ENCODE peak calls at places on chromosomes 2 and 18, in seven cellular contexts. One of them, this sample, is unnamed.

GRCh38 chr18:45837283-45838070 is 12.0 kb downstream of the SIGLEC15 start:
- DNase-seq in HEK293T: no peak
- DNase-seq in foreskin keratinocyte: no peak
- DNase-seq in NCI-H1105: no peak
- DNase-seq in non-pigmented ciliary epithelial cell: no peak
- DNase-seq in stimulated activated naive CD4-positive, alpha-beta T cell: peak
- DNase-seq in DMS79 treated with DMSO at 0.1 percent for 48 hours: peak
- DNase-seq in this sample: no peak

GRCh38 chr2:113167115-113167932 is 6.4 kb upstream of the PSD4 start:
- DNase-seq in HEK293T: peak
- DNase-seq in foreskin keratinocyte: no peak
- DNase-seq in NCI-H1105: no peak
- DNase-seq in non-pigmented ciliary epithelial cell: no peak
- DNase-seq in stimulated activated naive CD4-positive, alpha-beta T cell: peak
- DNase-seq in DMS79 treated with DMSO at 0.1 percent for 48 hours: no peak
- DNase-seq in this sample: no peak

GRCh38 chr18:61855127-61855991 is 37.4 kb downstream of the RNF152 start:
- DNase-seq in HEK293T: no peak
- DNase-seq in foreskin keratinocyte: no peak
- DNase-seq in NCI-H1105: no peak
- DNase-seq in non-pigmented ciliary epithelial cell: no peak
- DNase-seq in stimulated activated naive CD4-positive, alpha-beta T cell: no peak
- DNase-seq in DMS79 treated with DMSO at 0.1 percent for 48 hours: no peak
- DNase-seq in this sample: no peak

GRCh38 chr2:168028377-168028776 is 219.0 kb downstream of the STK39 start:
- DNase-seq in HEK293T: no peak
- DNase-seq in foreskin keratinocyte: no peak
- DNase-seq in NCI-H1105: no peak
- DNase-seq in non-pigmented ciliary epithelial cell: no peak
- DNase-seq in stimulated activated naive CD4-positive, alpha-beta T cell: no peak
- DNase-seq in DMS79 treated with DMSO at 0.1 percent for 48 hours: no peak
- DNase-seq in this sample: no peak

GRCh38 chr2:175965773-175966172 is 36.3 kb downstream of the LNPK start:
- DNase-seq in HEK293T: no peak
- DNase-seq in foreskin keratinocyte: no peak
- DNase-seq in NCI-H1105: no peak
- DNase-seq in non-pigmented ciliary epithelial cell: no peak
- DNase-seq in stimulated activated naive CD4-positive, alpha-beta T cell: no peak
- DNase-seq in DMS79 treated with DMSO at 0.1 percent for 48 hours: no peak
- DNase-seq in this sample: no peak

GRCh38 chr2:17899871-17900270 is 21.4 kb downstream of the KCNS3 start:
- DNase-seq in HEK293T: no peak
- DNase-seq in foreskin keratinocyte: no peak
- DNase-seq in NCI-H1105: no peak
- DNase-seq in non-pigmented ciliary epithelial cell: no peak
- DNase-seq in stimulated activated naive CD4-positive, alpha-beta T cell: no peak
- DNase-seq in DMS79 treated with DMSO at 0.1 percent for 48 hours: no peak
- DNase-seq in this sample: no peak

GRCh38 chr2:146986161-146986560 is 858.7 kb upstream of the ACVR2A start:
- DNase-seq in HEK293T: no peak
- DNase-seq in foreskin keratinocyte: peak
- DNase-seq in NCI-H1105: no peak
- DNase-seq in non-pigmented ciliary epithelial cell: no peak
- DNase-seq in stimulated activated naive CD4-positive, alpha-beta T cell: no peak
- DNase-seq in DMS79 treated with DMSO at 0.1 percent for 48 hours: peak
- DNase-seq in this sample: no peak

GRCh38 chr2:167331636-167332232 is 443.5 kb downstream of the XIRP2 start:
- DNase-seq in HEK293T: peak
- DNase-seq in foreskin keratinocyte: no peak
- DNase-seq in NCI-H1105: no peak
- DNase-seq in non-pigmented ciliary epithelial cell: no peak
- DNase-seq in stimulated activated naive CD4-positive, alpha-beta T cell: no peak
- DNase-seq in DMS79 treated with DMSO at 0.1 percent for 48 hours: no peak
- DNase-seq in this sample: no peak

GRCh38 chr2:203682688-203683130 is 23.7 kb upstream of the CD28 start:
- DNase-seq in HEK293T: no peak
- DNase-seq in foreskin keratinocyte: no peak
- DNase-seq in NCI-H1105: no peak
- DNase-seq in non-pigmented ciliary epithelial cell: no peak
- DNase-seq in stimulated activated naive CD4-positive, alpha-beta T cell: no peak
- DNase-seq in DMS79 treated with DMSO at 0.1 percent for 48 hours: no peak
- DNase-seq in this sample: no peak

GRCh38 chr2:113169002-113169530 is 4.7 kb upstream of the PSD4 start:
- DNase-seq in HEK293T: no peak
- DNase-seq in foreskin keratinocyte: no peak
- DNase-seq in NCI-H1105: no peak
- DNase-seq in non-pigmented ciliary epithelial cell: no peak
- DNase-seq in stimulated activated naive CD4-positive, alpha-beta T cell: peak
- DNase-seq in DMS79 treated with DMSO at 0.1 percent for 48 hours: no peak
- DNase-seq in this sample: no peak

GRCh38 chr18:23380817-23381216 is 72.3 kb upstream of the RIOK3 start:
- DNase-seq in HEK293T: no peak
- DNase-seq in foreskin keratinocyte: no peak
- DNase-seq in NCI-H1105: no peak
- DNase-seq in non-pigmented ciliary epithelial cell: peak
- DNase-seq in stimulated activated naive CD4-positive, alpha-beta T cell: no peak
- DNase-seq in DMS79 treated with DMSO at 0.1 percent for 48 hours: no peak
- DNase-seq in this sample: no peak

GRCh38 chr2:204019572-204020501 is 83.3 kb downstream of the ICOS start:
- DNase-seq in HEK293T: no peak
- DNase-seq in foreskin keratinocyte: peak
- DNase-seq in NCI-H1105: no peak
- DNase-seq in non-pigmented ciliary epithelial cell: peak
- DNase-seq in stimulated activated naive CD4-positive, alpha-beta T cell: no peak
- DNase-seq in DMS79 treated with DMSO at 0.1 percent for 48 hours: no peak
- DNase-seq in this sample: no peak

GRCh38 chr18:49784427-49785185 is 28.7 kb downstream of the ACAA2 start:
- DNase-seq in HEK293T: no peak
- DNase-seq in foreskin keratinocyte: no peak
- DNase-seq in NCI-H1105: no peak
- DNase-seq in non-pigmented ciliary epithelial cell: no peak
- DNase-seq in stimulated activated naive CD4-positive, alpha-beta T cell: no peak
- DNase-seq in DMS79 treated with DMSO at 0.1 percent for 48 hours: no peak
- DNase-seq in this sample: no peak

GRCh38 chr2:212327171-212327809 is 211.3 kb downstream of the ERBB4 start:
- DNase-seq in HEK293T: no peak
- DNase-seq in foreskin keratinocyte: no peak
- DNase-seq in NCI-H1105: no peak
- DNase-seq in non-pigmented ciliary epithelial cell: no peak
- DNase-seq in stimulated activated naive CD4-positive, alpha-beta T cell: no peak
- DNase-seq in DMS79 treated with DMSO at 0.1 percent for 48 hours: no peak
- DNase-seq in this sample: no peak

GRCh38 chr2:20430035-20430434 is 16.8 kb upstream of the RHOB start:
- DNase-seq in HEK293T: no peak
- DNase-seq in foreskin keratinocyte: no peak
- DNase-seq in NCI-H1105: no peak
- DNase-seq in non-pigmented ciliary epithelial cell: no peak
- DNase-seq in stimulated activated naive CD4-positive, alpha-beta T cell: no peak
- DNase-seq in DMS79 treated with DMSO at 0.1 percent for 48 hours: no peak
- DNase-seq in this sample: no peak

GRCh38 chr18:57002627-57003026 is 144.3 kb upstream of the BOD1L2 start:
- DNase-seq in HEK293T: no peak
- DNase-seq in foreskin keratinocyte: no peak
- DNase-seq in NCI-H1105: no peak
- DNase-seq in non-pigmented ciliary epithelial cell: no peak
- DNase-seq in stimulated activated naive CD4-positive, alpha-beta T cell: no peak
- DNase-seq in DMS79 treated with DMSO at 0.1 percent for 48 hours: no peak
- DNase-seq in this sample: no peak

GRCh38 chr2:11858883-11859282 is 112.5 kb downstream of the LPIN1 start:
- DNase-seq in HEK293T: no peak
- DNase-seq in foreskin keratinocyte: no peak
- DNase-seq in NCI-H1105: no peak
- DNase-seq in non-pigmented ciliary epithelial cell: no peak
- DNase-seq in stimulated activated naive CD4-positive, alpha-beta T cell: no peak
- DNase-seq in DMS79 treated with DMSO at 0.1 percent for 48 hours: no peak
- DNase-seq in this sample: no peak

GRCh38 chr18:48612917-48613316 is 74.1 kb downstream of the CTIF start:
- DNase-seq in HEK293T: no peak
- DNase-seq in foreskin keratinocyte: no peak
- DNase-seq in NCI-H1105: no peak
- DNase-seq in non-pigmented ciliary epithelial cell: no peak
- DNase-seq in stimulated activated naive CD4-positive, alpha-beta T cell: no peak
- DNase-seq in DMS79 treated with DMSO at 0.1 percent for 48 hours: no peak
- DNase-seq in this sample: no peak

GRCh38 chr2:120539937-120540718 is 194.2 kb downstream of the INHBB start:
- DNase-seq in HEK293T: peak
- DNase-seq in foreskin keratinocyte: peak
- DNase-seq in NCI-H1105: no peak
- DNase-seq in non-pigmented ciliary epithelial cell: peak
- DNase-seq in stimulated activated naive CD4-positive, alpha-beta T cell: no peak
- DNase-seq in DMS79 treated with DMSO at 0.1 percent for 48 hours: no peak
- DNase-seq in this sample: peak

GRCh38 chr2:180707175-180707866 is 273.1 kb upstream of the UBE2E3 start:
- DNase-seq in HEK293T: no peak
- DNase-seq in foreskin keratinocyte: no peak
- DNase-seq in NCI-H1105: no peak
- DNase-seq in non-pigmented ciliary epithelial cell: no peak
- DNase-seq in stimulated activated naive CD4-positive, alpha-beta T cell: no peak
- DNase-seq in DMS79 treated with DMSO at 0.1 percent for 48 hours: no peak
- DNase-seq in this sample: no peak